ENCODE peak calls at places on chromosomes 16 and 17, in nine cellular contexts. G is upper lobe of right lung, F is amygdala, M is hepatocyte, X is neural crest cell, P is lung microvascular endothelial cell, H is GM19239, L is heart left ventricle, A is stomach. Y is an unnamed sample.
A peak's percentile ranks its signal among the peaks of the same experiment; 100 is the strongest.

GRCh38 chr16:67968440-67969285 is at the start of gene SLC12A4:
- DNase-seq in G (peak; percentile 92), F (peak; percentile 74), M (peak; percentile 94), X (peak; percentile 62), P (peak; percentile 88), H (peak; percentile 94), L (peak; percentile 94), A (peak; percentile 82), Y (peak; percentile 92)

GRCh38 chr17:81424151-81424550 is 28.9 kb downstream of the BAHCC1 start:
- DNase-seq in G (no peak), F (no peak), M (no peak), X (no peak), P (no peak), H (no peak), L (no peak), A (no peak), Y (no peak)

GRCh38 chr16:67538666-67539101 is 10.1 kb downstream of the RIPOR1 start:
- DNase-seq in G (no peak), F (no peak), M (no peak), X (no peak), P (peak; percentile 38), H (no peak), L (no peak), A (peak; percentile 37), Y (no peak)

GRCh38 chr16:87855852-87856715 is 13.2 kb downstream of the SLC7A5 start:
- DNase-seq in G (peak; percentile 78), F (no peak), M (peak; percentile 71), X (no peak), P (peak; percentile 37), H (no peak), L (peak; percentile 65), A (peak; percentile 86), Y (peak; percentile 63)

GRCh38 chr17:58308173-58308984 is 20.2 kb downstream of the TSPOAP1 start:
- DNase-seq in G (no peak), F (no peak), M (no peak), X (no peak), P (peak; percentile 31), H (no peak), L (no peak), A (peak; percentile 25), Y (no peak)

GRCh38 chr17:64174686-64175456 is 44.9 kb upstream of the ERN1 start:
- DNase-seq in G (peak; percentile 70), F (peak; percentile 55), M (no peak), X (no peak), P (peak; percentile 36), H (no peak), L (peak; percentile 50), A (no peak), Y (no peak)

GRCh38 chr16:69707920-69708683 is 18.3 kb downstream of the NQO1 start:
- DNase-seq in G (no peak), F (no peak), M (no peak), X (no peak), P (no peak), H (no peak), L (no peak), A (no peak), Y (no peak)

GRCh38 chr17:696412-696811 is 18.2 kb downstream of the VPS53 start:
- DNase-seq in G (no peak), F (no peak), M (no peak), X (no peak), P (no peak), H (no peak), L (no peak), A (no peak), Y (no peak)

GRCh38 chr17:1533649-1534325 is 17.4 kb upstream of the INPP5K start:
- DNase-seq in G (no peak), F (no peak), M (no peak), X (no peak), P (no peak), H (no peak), L (peak; percentile 51), A (no peak), Y (no peak)

GRCh38 chr17:64784353-64784798 is 122.3 kb upstream of the SMURF2 start:
- DNase-seq in G (no peak), F (no peak), M (no peak), X (no peak), P (no peak), H (no peak), L (no peak), A (no peak), Y (no peak)

GRCh38 chr16:80669673-80670072 is 128.9 kb downstream of the DYNLRB2 start:
- DNase-seq in G (no peak), F (no peak), M (no peak), X (no peak), P (no peak), H (no peak), L (no peak), A (no peak), Y (no peak)

GRCh38 chr17:76585649-76586593 is at the start of gene ST6GALNAC2:
- DNase-seq in G (peak; percentile 95), F (no peak), M (peak; percentile 83), X (peak; percentile 35), P (peak; percentile 55), H (no peak), L (peak; percentile 79), A (peak; percentile 84), Y (no peak)

GRCh38 chr17:61591018-61591417 is at the start of gene NACA2:
- DNase-seq in G (no peak), F (no peak), M (no peak), X (no peak), P (no peak), H (no peak), L (no peak), A (no peak), Y (no peak)